ENCODE peak calls at places on chromosomes 11 and 22, in four cellular contexts. O is K562, N is SK-N-SH, C is HepG2. D is an unnamed sample.

GRCh38 chr22:46996595-46997310 is 234.3 kb downstream of the TBC1D22A start:
- DNase-seq in N (peak), O (no peak), C (peak), D (no peak)

GRCh38 chr11:69638941-69639681 is 1.8 kb upstream of the CCND1 start:
- DNase-seq in N (peak), C (peak), O (peak), D (peak)

GRCh38 chr11:45926001-45926401 is 3.5 kb downstream of the LARGE2 start:
- DNase-seq in C (no peak), O (no peak), N (no peak), D (no peak)

GRCh38 chr11:109972181-109972715 is 120.9 kb upstream of the ZC3H12C start:
- DNase-seq in O (no peak), N (no peak), C (no peak), D (no peak)

GRCh38 chr22:38316340-38317236 is 645 bp downstream of the CSNK1E start:
- DNase-seq in N (peak), C (no peak), O (peak), D (no peak)

GRCh38 chr11:45152740-45153595 is 6.5 kb downstream of the PRDM11 start:
- DNase-seq in N (no peak), C (no peak), O (no peak), D (no peak)

GRCh38 chr22:24952837-24953293 is 349 bp downstream of the KIAA1671 start:
- DNase-seq in N (peak), O (no peak), C (peak), D (peak)

GRCh38 chr11:34643846-34644245 is 23.0 kb downstream of the EHF start:
- DNase-seq in O (no peak), N (no peak), C (no peak), D (no peak)

GRCh38 chr22:21590809-21591641 is 23.5 kb downstream of the UBE2L3 start:
- DNase-seq in N (no peak), C (no peak), O (no peak), D (no peak)

GRCh38 chr11:69030324-69030723 is 17.3 kb upstream of the MRGPRF start:
- DNase-seq in N (no peak), C (no peak), O (no peak), D (no peak)

GRCh38 chr11:65132238-65132987 is 1.9 kb downstream of the SYVN1 start:
- DNase-seq in O (no peak), C (no peak), N (no peak), D (no peak)

GRCh38 chr11:126284829-126285228 is 1.9 kb downstream of the TIRAP start:
- DNase-seq in C (peak), N (no peak), O (no peak), D (no peak)

GRCh38 chr11:102226702-102227101 is 90.6 kb upstream of the BIRC3 start:
- DNase-seq in C (no peak), O (no peak), N (no peak), D (no peak)

GRCh38 chr11:75476716-75477613 is 44.0 kb upstream of the KLHL35 start:
- DNase-seq in N (no peak), O (peak), C (no peak), D (no peak)

GRCh38 chr11:17238377-17238776 is 30.6 kb upstream of the PIK3C2A start:
- DNase-seq in N (no peak), O (no peak), C (no peak), D (no peak)

GRCh38 chr22:49154433-49154832 is 673.2 kb downstream of the BRD1 start:
- DNase-seq in N (no peak), C (no peak), O (no peak), D (no peak)

GRCh38 chr11:35337136-35337918 is 82.0 kb downstream of the SLC1A2 start:
- DNase-seq in C (peak), N (no peak), O (peak), D (peak)

GRCh38 chr11:116773203-116774112 is 671 bp upstream of the BUD13 start:
- DNase-seq in C (no peak), N (no peak), O (no peak), D (no peak)

GRCh38 chr11:79397252-79397651 is 43.6 kb downstream of the TENM4 start:
- DNase-seq in C (no peak), O (no peak), N (no peak), D (no peak)

GRCh38 chr11:128039140-128040021 is 548.0 kb downstream of the ETS1 start:
- DNase-seq in O (no peak), N (no peak), C (no peak), D (no peak)

GRCh38 chr11:34194576-34195335 is 89.3 kb downstream of the NAT10 start:
- DNase-seq in O (no peak), N (peak), C (no peak), D (no peak)

GRCh38 chr11:67662142-67662805 is 11.7 kb upstream of the ACY3 start:
- DNase-seq in N (no peak), C (no peak), O (no peak), D (no peak)

DNA sequence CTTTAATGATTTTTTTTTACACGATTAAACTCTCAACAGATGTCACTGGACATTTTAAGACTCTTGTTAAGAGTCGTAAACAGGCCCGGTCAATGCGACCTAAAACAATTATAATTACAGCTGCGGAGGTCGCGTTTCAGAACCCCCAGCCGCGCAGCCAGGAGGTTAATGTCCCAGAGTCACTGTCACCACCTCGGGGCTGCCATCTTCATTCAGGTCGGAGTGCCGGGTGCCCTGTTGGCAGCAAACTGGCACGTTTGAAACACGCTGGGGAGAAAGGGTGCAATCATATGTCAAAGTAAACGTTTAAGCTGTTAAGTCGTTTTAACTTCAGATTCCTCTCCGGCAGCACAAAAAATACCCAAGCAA is 711 bp upstream of the PHF21B start:
- DNase-seq in N (peak), O (no peak), C (no peak), D (no peak)
- TF ChIP-seq ELF1 in N (no peak), O (no peak), C (no peak), D (no peak)

GRCh38 chr11:59875856-59876519 is 2.6 kb upstream of the OOSP3 start:
- DNase-seq in C (peak), N (no peak), O (no peak), D (no peak)

GRCh38 chr11:59878482-59878881 is at the start of gene OOSP3:
- DNase-seq in N (no peak), O (no peak), C (no peak), D (no peak)

GRCh38 chr11:59883597-59883996 is 5.0 kb downstream of the OOSP3 start:
- DNase-seq in N (no peak), O (no peak), C (no peak), D (no peak)

GRCh38 chr11:59879534-59879933 is 952 bp downstream of the OOSP3 start:
- DNase-seq in O (no peak), N (no peak), C (no peak), D (no peak)
- TF ChIP-seq MAX in O (no peak), N (no peak), C (no peak), D (no peak)

DNA sequence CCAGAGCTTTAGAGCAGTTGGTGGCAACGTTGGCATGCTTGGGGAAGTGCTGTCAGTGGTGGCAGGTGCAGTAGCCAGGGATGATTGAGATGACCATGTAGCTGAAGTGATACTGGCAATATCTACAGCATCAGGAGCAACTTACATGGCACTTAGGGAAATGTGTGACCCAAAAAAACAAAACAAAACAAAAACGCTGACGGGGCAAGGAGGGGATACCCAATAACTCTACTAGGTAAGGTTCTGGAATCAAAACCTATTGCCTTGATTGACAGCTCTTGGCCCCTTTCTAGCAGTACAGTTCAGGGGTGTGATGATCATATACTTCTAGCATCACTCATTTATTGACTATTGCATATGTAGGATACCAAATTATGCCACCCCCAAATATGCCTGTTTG is 312.6 kb downstream of the AASDHPPT start:
- DNase-seq in O (no peak), C (no peak), N (no peak), D (no peak)
- H3K4me2 ChIP-seq in O (no peak), C (no peak), N (peak), D (no peak)

GRCh38 chr11:6012055-6012668 is 5.4 kb upstream of the OR56A4 start:
- DNase-seq in C (no peak), N (no peak), O (no peak), D (no peak)
- TF ChIP-seq ELF1 in C (no peak), N (no peak), O (no peak), D (no peak)

DNA sequence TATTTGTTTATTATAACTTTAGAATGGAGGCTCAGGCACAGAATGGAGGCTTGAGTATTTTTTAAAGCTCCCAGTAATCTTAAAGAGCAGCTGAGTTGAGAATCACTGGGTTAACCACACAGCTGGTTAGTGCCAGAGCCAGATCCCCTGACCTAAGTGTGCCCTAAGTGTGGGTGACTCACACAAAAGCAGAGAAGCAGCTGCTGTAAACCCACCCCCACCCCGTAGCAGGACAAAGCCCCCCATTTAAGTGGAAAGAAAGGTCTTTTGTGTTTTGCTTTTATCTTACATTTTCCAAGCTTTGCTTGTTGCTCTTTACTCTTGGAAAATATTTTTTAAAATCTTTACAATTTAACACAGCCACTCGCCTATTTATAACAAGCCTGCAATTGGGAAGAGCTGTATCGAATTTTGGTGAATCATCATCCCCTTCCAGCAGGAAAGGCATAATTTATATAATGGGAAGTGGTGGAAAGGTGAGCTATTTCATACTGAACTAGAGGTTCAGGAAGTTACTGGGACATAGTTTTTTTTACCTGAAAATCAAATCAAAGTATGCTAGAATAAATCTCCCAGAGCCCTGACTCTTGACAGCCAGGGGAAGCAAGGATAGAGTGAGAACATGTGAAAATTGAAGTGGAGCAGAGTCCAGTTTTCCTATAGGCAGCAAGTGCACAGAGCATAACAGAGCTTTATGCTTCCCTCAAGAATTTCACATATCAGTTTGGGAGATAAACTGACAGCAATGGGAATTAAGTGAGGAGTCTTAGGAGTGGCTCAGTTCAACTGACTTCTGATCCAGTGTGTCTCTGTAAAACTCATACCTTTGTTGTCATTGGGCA is 405.7 kb downstream of the AASDHPPT start:
- DNase-seq in O (no peak), N (no peak), C (peak), D (no peak)
- TF ChIP-seq MAX in O (no peak), N (no peak), C (no peak), D (no peak)